ENCODE peak calls at places on chromosomes 11 and 22, in four cellular contexts. Q is NAMALWA, P is ovary, X is fibroblast of lung. B is an unnamed sample.
A peak's percentile ranks its signal among the peaks of the same experiment; 100 is the strongest.

GRCh38 chr22:23847991-23848864 is 9.4 kb upstream of the DERL3 start:
- DNase-seq in P (no peak), Q (peak; percentile 74), X (no peak), B (no peak)

GRCh38 chr11:94897330-94897768 is 76.0 kb downstream of the CWC15 start:
- DNase-seq in Q (peak; percentile 56), X (peak; percentile 38), P (peak; percentile 50), B (no peak)

GRCh38 chr11:62433553-62434301 is 14.9 kb downstream of the SCGB1A1 start:
- DNase-seq in Q (no peak), P (no peak), X (no peak), B (no peak)

GRCh38 chr22:46977656-46978343 is 215.3 kb downstream of the TBC1D22A start:
- DNase-seq in Q (no peak), X (no peak), P (no peak), B (no peak)

GRCh38 chr11:91972665-91973266 is 251.9 kb upstream of the FAT3 start:
- DNase-seq in P (no peak), X (peak; percentile 26), Q (no peak), B (no peak)

GRCh38 chr11:132114185-132114584 is 743.8 kb downstream of the NTM start:
- DNase-seq in P (no peak), Q (peak; percentile 45), X (no peak), B (no peak)

GRCh38 chr11:134632347-134633119 is 220.5 kb upstream of the B3GAT1 start:
- DNase-seq in P (no peak), Q (no peak), X (no peak), B (peak; percentile 50)

GRCh38 chr11:47946682-47947575 is 33.4 kb upstream of the PTPRJ start:
- DNase-seq in X (peak; percentile 98), Q (no peak), P (peak; percentile 64), B (peak; percentile 87)

GRCh38 chr22:19779685-19780268 is 19.2 kb downstream of the TBX1 start:
- DNase-seq in Q (no peak), X (no peak), P (no peak), B (no peak)

GRCh38 chr11:67510023-67510345 is 2.0 kb upstream of the CDK2AP2 start:
- DNase-seq in P (no peak), Q (no peak), X (peak; percentile 21), B (no peak)

GRCh38 chr11:57424802-57425564 is 1.9 kb downstream of the SLC43A3 start:
- DNase-seq in X (peak; percentile 87), P (peak; percentile 58), Q (peak; percentile 68), B (peak; percentile 92)

GRCh38 chr22:38964989-38965388 is 7.6 kb downstream of the APOBEC3A start:
- DNase-seq in X (no peak), Q (no peak), P (no peak), B (no peak)

GRCh38 chr11:22466809-22467208 is 128.6 kb downstream of the SLC17A6 start:
- DNase-seq in X (peak; percentile 100), P (no peak), Q (no peak), B (no peak)

GRCh38 chr11:62489204-62489603 is 57.4 kb downstream of the AHNAK start:
- DNase-seq in X (peak; percentile 72), Q (no peak), P (no peak), B (no peak)

GRCh38 chr11:70247042-70247709 is 23.3 kb upstream of the PPFIA1 start:
- DNase-seq in X (peak; percentile 62), P (no peak), Q (no peak), B (no peak)

GRCh38 chr11:87662287-87662686 is 513.0 kb downstream of the RAB38 start:
- DNase-seq in X (no peak), Q (no peak), P (no peak), B (no peak)

GRCh38 chr11:116794851-116795250 is 3.2 kb upstream of the APOA5 start:
- DNase-seq in Q (no peak), X (no peak), P (no peak), B (no peak)

GRCh38 chr22:27800250-27801131 is 1.1 kb downstream of the MN1 start:
- DNase-seq in P (peak; percentile 68), X (peak; percentile 70), Q (no peak), B (peak; percentile 82)

GRCh38 chr22:31128156-31128555 is 5.4 kb downstream of the INPP5J start:
- DNase-seq in Q (no peak), X (no peak), P (no peak), B (no peak)

GRCh38 chr11:47270331-47271271 is 668 bp downstream of the MADD start:
- DNase-seq in X (peak; percentile 64), P (peak; percentile 53), Q (peak; percentile 64), B (no peak)

GRCh38 chr11:104443387-104443786 is 279.4 kb upstream of the PDGFD start:
- DNase-seq in Q (no peak), P (no peak), X (peak; percentile 9), B (no peak)

GRCh38 chr11:46237248-46238077 is 40.0 kb upstream of the CREB3L1 start:
- DNase-seq in Q (no peak), P (peak; percentile 75), X (peak; percentile 91), B (peak; percentile 42)